ENCODE peak calls at places on chromosomes 13 and 19, in four cellular contexts. F is LHCN-M2; D is iris pigment epithelial cell; M is stimulated activated CD4-positive, alpha-beta T cell treated with anti-CD3 and anti-CD28 coated beads, Interleukin-4, amount 100 ng/mL, for 1 hour. S is an unnamed sample.

GRCh38 chr13:114027046-114027760 is 53.3 kb upstream of the C13orf46 start:
- DNase-seq in M (no peak), F (no peak), D (no peak), S (no peak)

GRCh38 chr19:7925171-7925837 is 631 bp downstream of the CTXN1 start:
- DNase-seq in F (peak), D (peak), M (peak), S (peak)

GRCh38 chr19:48476176-48476575 is 7.0 kb downstream of the CYTH2 start:
- DNase-seq in D (no peak), F (no peak), M (no peak), S (no peak)

GRCh38 chr19:17618281-17618903 is 62.9 kb downstream of the COLGALT1 start:
- DNase-seq in D (no peak), M (no peak), F (no peak), S (no peak)

GRCh38 chr13:78060966-78061365 is 142.3 kb upstream of the EDNRB start:
- DNase-seq in F (no peak), M (no peak), D (no peak), S (no peak)

GRCh38 chr13:102197193-102197592 is 204.7 kb downstream of the FGF14 start:
- DNase-seq in D (peak), F (no peak), M (no peak), S (no peak)

GRCh38 chr19:12782424-12783225 is 7.3 kb upstream of the HOOK2 start:
- DNase-seq in D (peak), M (peak), F (peak), S (peak)

GRCh38 chr19:1360818-1361461 is 22.8 kb upstream of the NDUFS7 start:
- DNase-seq in F (peak), D (peak), M (no peak), S (peak)

GRCh38 chr19:45391346-45391745 is 13.5 kb downstream of the PPP1R13L start:
- DNase-seq in M (no peak), D (no peak), F (no peak), S (peak)

GRCh38 chr19:3556978-3557460 is 367 bp downstream of the MFSD12 start:
- DNase-seq in F (no peak), D (peak), M (peak), S (no peak)

GRCh38 chr13:95019886-95020285 is 281.4 kb downstream of the ABCC4 start:
- DNase-seq in M (no peak), F (no peak), D (no peak), S (no peak)

GRCh38 chr13:111876506-111876905 is 190.4 kb upstream of the SOX1 start:
- DNase-seq in D (no peak), F (no peak), M (no peak), S (no peak)

GRCh38 chr13:32639502-32640105 is 53.4 kb downstream of the PDS5B start:
- DNase-seq in M (peak), D (peak), F (peak), S (peak)

GRCh38 chr19:40191836-40192646 is 815 bp downstream of the MAP3K10 start:
- DNase-seq in D (peak), M (peak), F (peak), S (no peak)

GRCh38 chr19:32396046-32396652 is 9.4 kb upstream of the DPY19L3 start:
- DNase-seq in F (no peak), M (no peak), D (no peak), S (no peak)

GRCh38 chr19:29467824-29468401 is 57.9 kb upstream of the VSTM2B start:
- DNase-seq in D (peak), F (peak), M (peak), S (peak)

GRCh38 chr19:55490478-55491436 is 2.5 kb downstream of the SSC5D start:
- DNase-seq in M (no peak), F (no peak), D (no peak), S (no peak)

GRCh38 chr19:19549804-19550453 is 11.9 kb downstream of the CILP2 start:
- DNase-seq in F (no peak), D (no peak), M (no peak), S (no peak)

GRCh38 chr19:49391581-49392399 is 3.7 kb downstream of the KASH5 start:
- DNase-seq in F (peak), D (peak), M (peak), S (peak)